ENCODE peak calls at places on chromosomes 7 and 10, in six cellular contexts. W, S, I, A, K and R are unnamed samples.

GRCh38 chr7:101558742-101559325 is 70.3 kb downstream of the MYL10 start:
- DNase-seq in W (peak), S (no peak), I (no peak), A (no peak), K (peak), R (no peak)

GRCh38 chr10:89062861-89063260 is 72.3 kb downstream of the FAS start:
- DNase-seq in W (peak), S (no peak), I (no peak), A (no peak), K (no peak), R (no peak)

GRCh38 chr7:156606618-156607331 is 33.8 kb upstream of the RNF32 start:
- DNase-seq in W (no peak), S (no peak), I (no peak), A (no peak), K (no peak), R (no peak)

GRCh38 chr7:142478479-142479220 is 220.8 kb upstream of the PRSS58 start:
- DNase-seq in W (peak), S (no peak), I (no peak), A (peak), K (peak), R (no peak)

GRCh38 chr10:521844-522243 is 167.6 kb downstream of the DIP2C start:
- DNase-seq in W (no peak), S (no peak), I (no peak), A (no peak), K (no peak), R (no peak)

GRCh38 chr7:32262315-32262714 is 192.1 kb upstream of the PDE1C start:
- DNase-seq in W (no peak), S (no peak), I (no peak), A (no peak), K (no peak), R (no peak)

GRCh38 chr7:99314504-99314903 is 11.2 kb upstream of the ARPC1A start:
- DNase-seq in W (no peak), S (no peak), I (no peak), A (no peak), K (no peak), R (no peak)

GRCh38 chr10:6151087-6151977 is 51.4 kb upstream of the PFKFB3 start:
- DNase-seq in W (peak), S (no peak), I (peak), A (peak), K (peak), R (no peak)